ENCODE peak calls at places on chromosome 13, in five cellular contexts. A, B, Q, P and I are unnamed samples.

GRCh38 chr13:77919351-77920294 is 992 bp upstream of the EDNRB start:
- DNase-seq in P (peak; percentile 61), A (peak; percentile 36), Q (peak; percentile 5), B (peak; percentile 51), I (peak; percentile 47)

GRCh38 chr13:72137782-72138181 is 270.8 kb upstream of the DACH1 start:
- DNase-seq in B (no peak), P (no peak), Q (no peak), A (no peak), I (no peak)

GRCh38 chr13:112747256-112747655 is 57.4 kb downstream of the ATP11A start:
- DNase-seq in P (no peak), A (no peak), Q (no peak), B (peak; percentile 39), I (no peak)

GRCh38 chr13:23851106-23851505 is 38.1 kb downstream of the MIPEP start:
- DNase-seq in Q (no peak), P (no peak), B (peak; percentile 55), A (no peak), I (no peak)

GRCh38 chr13:35909837-35910236 is 221.3 kb downstream of the DCLK1 start:
- DNase-seq in P (no peak), B (no peak), A (no peak), Q (no peak), I (no peak)

GRCh38 chr13:52921194-52921593 is 72.8 kb upstream of the PCDH8 start:
- DNase-seq in B (no peak), P (no peak), Q (no peak), A (no peak), I (peak; percentile 61)

GRCh38 chr13:39144941-39145533 is 106.8 kb downstream of the NHLRC3 start:
- DNase-seq in B (peak; percentile 65), Q (peak; percentile 25), A (peak; percentile 31), P (peak; percentile 53), I (peak; percentile 71)

GRCh38 chr13:43196750-43197149 is 173.4 kb downstream of the DNAJC15 start:
- DNase-seq in B (no peak), Q (no peak), A (no peak), P (no peak), I (no peak)

GRCh38 chr13:99214232-99214631 is 13.6 kb downstream of the UBAC2 start:
- DNase-seq in Q (no peak), P (no peak), B (no peak), A (no peak), I (no peak)

GRCh38 chr13:30881191-30881651 is 24.9 kb upstream of the MEDAG start:
- DNase-seq in A (no peak), Q (no peak), B (no peak), P (no peak), I (no peak)

GRCh38 chr13:59809564-59809963 is 354.2 kb downstream of the DIAPH3 start:
- DNase-seq in A (no peak), P (no peak), Q (no peak), B (no peak), I (no peak)

GRCh38 chr13:28218679-28219078 is 80.3 kb downstream of the PAN3 start:
- DNase-seq in P (no peak), A (no peak), B (no peak), Q (no peak), I (no peak)

GRCh38 chr13:46392967-46393366 is 5.9 kb upstream of the RUBCNL start:
- DNase-seq in Q (no peak), P (no peak), B (no peak), A (no peak), I (no peak)

GRCh38 chr13:105070452-105070851 is 1465.0 kb downstream of the EFNB2 start:
- DNase-seq in P (no peak), A (no peak), Q (no peak), B (no peak), I (no peak)

GRCh38 chr13:34864650-34865049 is 77.4 kb upstream of the NBEA start:
- DNase-seq in Q (no peak), A (no peak), P (no peak), B (no peak), I (no peak)

GRCh38 chr13:83449666-83450395 is 432.4 kb downstream of the SLITRK1 start:
- DNase-seq in Q (peak; percentile 1), P (no peak), B (no peak), A (no peak), I (no peak)

GRCh38 chr13:49681837-49682236 is 9.4 kb downstream of the EBPL start:
- DNase-seq in B (no peak), A (no peak), P (no peak), Q (no peak), I (no peak)

GRCh38 chr13:27450921-27451461 is 627 bp upstream of the MTIF3 start:
- DNase-seq in Q (no peak), P (peak; percentile 58), A (no peak), B (peak; percentile 33), I (peak; percentile 45)

GRCh38 chr13:64793131-64793530 is 2437.0 kb downstream of the PCDH9 start:
- DNase-seq in A (no peak), P (no peak), B (no peak), Q (no peak), I (no peak)

GRCh38 chr13:31427151-31427867 is 227.5 kb downstream of the B3GLCT start:
- DNase-seq in P (no peak), Q (no peak), B (peak; percentile 80), A (no peak), I (no peak)

GRCh38 chr13:51772781-51773180 is 31.2 kb downstream of the DHRS12 start:
- DNase-seq in Q (no peak), B (no peak), P (no peak), A (no peak), I (no peak)

GRCh38 chr13:71870036-71870435 is 3.0 kb upstream of the DACH1 start:
- DNase-seq in A (no peak), P (no peak), Q (no peak), B (no peak), I (no peak)

GRCh38 chr13:37443538-37443937 is 155.0 kb downstream of the POSTN start:
- DNase-seq in Q (no peak), B (no peak), A (no peak), P (no peak), I (no peak)

GRCh38 chr13:50248537-50249521 is 233.6 kb downstream of the KCNRG start:
- DNase-seq in Q (no peak), P (peak; percentile 30), A (no peak), B (no peak), I (no peak)

GRCh38 chr13:26460652-26461051 is 96.8 kb upstream of the WASF3 start:
- DNase-seq in B (no peak), Q (no peak), P (no peak), A (no peak), I (no peak)

GRCh38 chr13:44172411-44172810 is 201.2 kb upstream of the SERP2 start:
- DNase-seq in Q (no peak), P (no peak), A (no peak), B (no peak), I (no peak)

GRCh38 chr13:76980075-76980718 is 11.7 kb upstream of the CLN5 start:
- DNase-seq in Q (peak; percentile 85), B (peak; percentile 52), P (peak; percentile 96), A (peak; percentile 74), I (peak; percentile 76)

GRCh38 chr13:81320516-81320915 is 979.6 kb upstream of the SPRY2 start:
- DNase-seq in P (no peak), B (no peak), Q (no peak), A (no peak), I (no peak)

GRCh38 chr13:78660130-78660857 is 1.3 kb upstream of the OBI1 start:
- DNase-seq in B (peak; percentile 11), P (no peak), Q (peak; percentile 7), A (no peak), I (no peak)

GRCh38 chr13:34748078-34748477 is 194.0 kb upstream of the NBEA start:
- DNase-seq in P (no peak), B (peak; percentile 78), Q (no peak), A (no peak), I (peak; percentile 2)

GRCh38 chr13:35159041-35159440 is 217.0 kb downstream of the NBEA start:
- DNase-seq in P (no peak), B (no peak), A (no peak), Q (no peak), I (no peak)

GRCh38 chr13:111248822-111249221 is 71.6 kb upstream of the TEX29 start:
- DNase-seq in P (no peak), Q (no peak), A (no peak), B (no peak), I (no peak)
- TF ChIP-seq MAX in P (no peak), Q (no peak), A (no peak), B (no peak), I (no peak)

DNA sequence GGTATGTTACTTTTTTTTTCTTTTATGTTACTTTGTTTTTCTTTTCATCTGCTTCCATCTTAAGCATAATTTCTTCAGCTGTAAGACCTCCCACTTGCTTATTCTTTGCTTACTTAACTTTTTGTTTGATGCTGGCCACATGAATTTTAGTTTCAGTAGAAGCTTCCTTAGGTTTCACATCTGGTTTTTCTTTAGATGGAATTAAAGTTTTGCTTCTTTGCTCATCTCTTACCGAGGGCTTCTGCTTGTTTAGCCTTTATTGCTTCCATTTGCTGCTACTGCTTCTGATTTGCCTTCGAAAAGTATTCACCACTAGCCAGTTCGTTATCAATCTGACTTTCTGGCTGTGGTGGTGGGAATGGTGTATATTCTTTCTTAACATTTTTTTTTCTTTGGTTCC is 90.9 kb downstream of the GJA3 start:
- DNase-seq in Q (no peak), B (no peak), P (no peak), A (no peak), I (no peak)
- TF ChIP-seq CTCF in Q (no peak), B (no peak), P (no peak), A (no peak), I (no peak)

DNA sequence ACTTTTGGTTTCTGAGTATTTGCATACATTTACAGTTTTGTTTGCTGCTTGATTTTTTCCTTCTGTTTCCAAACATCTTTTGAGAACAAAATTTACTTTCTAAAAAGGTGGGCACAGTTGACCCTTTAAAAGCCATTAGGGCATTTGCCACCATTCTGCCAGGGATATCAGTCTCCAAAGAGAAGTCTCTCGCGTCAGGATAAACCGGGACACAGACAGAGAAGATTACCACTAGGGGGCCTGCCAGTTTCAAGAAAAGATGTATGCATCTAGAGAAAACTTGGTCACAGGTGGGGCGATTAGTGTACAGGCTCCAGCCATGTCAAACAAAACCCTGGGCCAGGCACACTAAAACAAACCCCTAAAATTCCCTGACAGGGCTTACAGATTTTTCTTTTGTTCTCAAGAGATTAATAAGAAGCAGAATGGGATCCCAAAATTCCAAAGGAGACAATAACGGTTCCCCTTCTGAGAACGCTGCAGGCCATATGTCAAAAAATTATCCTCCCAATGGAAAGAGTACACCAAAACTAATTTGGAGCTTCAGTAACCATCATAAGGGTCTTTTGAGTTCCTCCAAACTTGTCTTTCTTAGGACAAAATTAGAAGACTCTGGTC is 10.7 kb upstream of the PABPC3 start:
- DNase-seq in Q (peak; percentile 25), B (peak; percentile 27), P (peak; percentile 50), A (no peak), I (peak; percentile 59)
- TF ChIP-seq MAX in Q (no peak), B (no peak), P (no peak), A (no peak), I (no peak)

DNA sequence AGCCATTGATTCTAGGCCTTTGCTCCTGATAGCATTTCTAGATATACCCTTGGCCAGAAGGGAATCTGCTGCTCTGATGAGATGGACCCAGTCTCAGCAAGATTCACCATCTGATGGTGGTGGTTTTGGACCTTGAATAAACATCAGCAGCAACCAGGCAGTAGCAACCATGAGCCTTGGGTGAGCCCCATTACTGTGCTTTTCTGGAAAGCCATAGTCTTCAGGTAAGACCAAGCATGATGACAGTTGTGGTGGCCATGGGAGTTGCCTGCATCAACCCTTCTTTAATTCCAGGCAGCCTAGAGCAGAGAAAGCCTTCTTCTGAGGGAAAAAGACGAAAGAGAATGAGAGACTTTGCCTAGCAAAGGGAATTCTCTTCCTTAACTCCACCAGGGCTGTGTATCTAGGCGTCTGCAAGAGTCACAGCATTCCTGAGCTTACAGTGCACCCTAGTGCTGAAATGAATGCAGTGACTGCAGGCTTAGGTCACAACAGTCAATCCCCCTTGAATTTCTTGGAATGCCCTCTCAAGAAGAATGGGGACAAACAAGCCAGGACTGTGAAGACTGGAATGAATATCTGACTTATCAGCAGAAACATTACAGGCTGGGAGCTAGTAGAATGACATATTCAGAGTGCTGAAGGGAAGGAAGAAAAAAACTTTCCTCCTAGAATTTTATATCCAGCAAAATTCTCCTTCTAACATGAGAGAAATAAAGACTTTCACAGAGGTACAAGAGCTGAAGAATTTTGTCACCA is 942.4 kb upstream of the PCDH20 start:
- DNase-seq in B (peak; percentile 27), Q (peak; percentile 6), P (peak; percentile 64), A (peak; percentile 39), I (peak; percentile 58)
- TF ChIP-seq CTCF in B (peak; percentile 23), Q (peak; percentile 36), P (peak; percentile 63), A (peak; percentile 41), I (peak; percentile 46)